ENCODE peak calls at places on chromosomes 4 and X, in nine cellular contexts. One of them, this sample, is unnamed. For H3K4me1 and H3K27me3, the result is how much of the 10 kb centered on the place peaks cover.

GRCh38 chr4:76950846-76951321 is 1.3 kb downstream of the SEPTIN11 start:
- DNase-seq in SK-N-SH: peak
- DNase-seq in iPS DF 6.9: no peak
- DNase-seq in lung: peak
- DNase-seq in CD8-positive, alpha-beta memory T cell: peak
- DNase-seq in transverse colon: peak
- DNase-seq in neural progenitor cell: peak
- DNase-seq in foreskin keratinocyte: peak
- DNase-seq in Peyer's patch: peak
- DNase-seq in this sample: no peak

GRCh38 chrX:42992199-42992943 is 214.4 kb upstream of the PPP1R2C start:
- DNase-seq in transverse colon: no peak
- DNase-seq in Peyer's patch: no peak
- DNase-seq in neural progenitor cell: no peak
- DNase-seq in lung: no peak
- DNase-seq in foreskin keratinocyte: peak
- DNase-seq in iPS DF 6.9: no peak
- DNase-seq in SK-N-SH: no peak
- DNase-seq in CD8-positive, alpha-beta memory T cell: no peak
- DNase-seq in this sample: no peak

GRCh38 chrX:68834371-68835103 is 5.7 kb downstream of the EFNB1 start:
- DNase-seq in iPS DF 6.9: no peak
- DNase-seq in CD8-positive, alpha-beta memory T cell: no peak
- DNase-seq in SK-N-SH: no peak
- DNase-seq in foreskin keratinocyte: no peak
- DNase-seq in transverse colon: no peak
- DNase-seq in lung: no peak
- DNase-seq in Peyer's patch: peak
- DNase-seq in neural progenitor cell: no peak
- DNase-seq in this sample: no peak

GRCh38 chr4:41102360-41103092 is 111.8 kb downstream of the APBB2 start:
- DNase-seq in transverse colon: no peak
- DNase-seq in iPS DF 6.9: no peak
- DNase-seq in CD8-positive, alpha-beta memory T cell: no peak
- DNase-seq in SK-N-SH: no peak
- DNase-seq in lung: no peak
- DNase-seq in neural progenitor cell: no peak
- DNase-seq in foreskin keratinocyte: no peak
- DNase-seq in Peyer's patch: no peak
- DNase-seq in this sample: no peak

GRCh38 chr4:70920592-70920991 is 18.4 kb downstream of the MOB1B start:
- DNase-seq in iPS DF 6.9: no peak
- DNase-seq in transverse colon: no peak
- DNase-seq in neural progenitor cell: no peak
- DNase-seq in lung: no peak
- DNase-seq in Peyer's patch: no peak
- DNase-seq in SK-N-SH: no peak
- DNase-seq in foreskin keratinocyte: no peak
- DNase-seq in CD8-positive, alpha-beta memory T cell: no peak
- DNase-seq in this sample: no peak

GRCh38 chr4:181308476-181309170 is 934.6 kb upstream of the TENM3 start:
- DNase-seq in CD8-positive, alpha-beta memory T cell: no peak
- DNase-seq in SK-N-SH: no peak
- DNase-seq in neural progenitor cell: peak
- DNase-seq in iPS DF 6.9: no peak
- DNase-seq in transverse colon: no peak
- DNase-seq in foreskin keratinocyte: no peak
- DNase-seq in lung: no peak
- DNase-seq in Peyer's patch: no peak
- DNase-seq in this sample: no peak

GRCh38 chr4:87975466-87975865 is at the start of gene SPP1:
- DNase-seq in CD8-positive, alpha-beta memory T cell: no peak
- DNase-seq in SK-N-SH: peak
- DNase-seq in neural progenitor cell: peak
- DNase-seq in Peyer's patch: no peak
- DNase-seq in foreskin keratinocyte: no peak
- DNase-seq in lung: no peak
- DNase-seq in iPS DF 6.9: peak
- DNase-seq in transverse colon: no peak
- DNase-seq in this sample: no peak

GRCh38 chr4:62487016-62487415 is 1286.9 kb downstream of the ADGRL3 start:
- DNase-seq in SK-N-SH: no peak
- DNase-seq in CD8-positive, alpha-beta memory T cell: no peak
- DNase-seq in Peyer's patch: no peak
- DNase-seq in transverse colon: no peak
- DNase-seq in neural progenitor cell: no peak
- DNase-seq in iPS DF 6.9: no peak
- DNase-seq in foreskin keratinocyte: peak
- DNase-seq in lung: no peak
- DNase-seq in this sample: no peak

GRCh38 chrX:1453951-1454785 is 1.5 kb upstream of the ASMTL start:
- DNase-seq in iPS DF 6.9: peak
- DNase-seq in transverse colon: peak
- DNase-seq in Peyer's patch: peak
- DNase-seq in SK-N-SH: peak
- DNase-seq in foreskin keratinocyte: peak
- DNase-seq in lung: peak
- DNase-seq in neural progenitor cell: peak
- DNase-seq in CD8-positive, alpha-beta memory T cell: peak
- DNase-seq in this sample: peak

GRCh38 chr4:60201052-60201673 is 999.0 kb upstream of the ADGRL3 start:
- DNase-seq in CD8-positive, alpha-beta memory T cell: no peak
- DNase-seq in Peyer's patch: peak
- DNase-seq in foreskin keratinocyte: peak
- DNase-seq in SK-N-SH: peak
- DNase-seq in neural progenitor cell: peak
- DNase-seq in lung: peak
- DNase-seq in iPS DF 6.9: peak
- DNase-seq in transverse colon: peak
- DNase-seq in this sample: no peak

GRCh38 chrX:30888526-30889146 is 418 bp downstream of the TAB3 start:
- DNase-seq in neural progenitor cell: no peak
- DNase-seq in SK-N-SH: no peak
- DNase-seq in Peyer's patch: no peak
- DNase-seq in iPS DF 6.9: no peak
- DNase-seq in CD8-positive, alpha-beta memory T cell: no peak
- DNase-seq in transverse colon: peak
- DNase-seq in lung: no peak
- DNase-seq in foreskin keratinocyte: peak
- DNase-seq in this sample: no peak

GRCh38 chr4:55733874-55734437 is 85.6 kb upstream of the EXOC1L start:
- DNase-seq in iPS DF 6.9: no peak
- DNase-seq in Peyer's patch: peak
- DNase-seq in lung: peak
- DNase-seq in neural progenitor cell: no peak
- DNase-seq in foreskin keratinocyte: peak
- DNase-seq in transverse colon: peak
- DNase-seq in CD8-positive, alpha-beta memory T cell: no peak
- DNase-seq in SK-N-SH: peak
- DNase-seq in this sample: peak

GRCh38 chr4:82510216-82510615 is 51.6 kb downstream of the TMEM150C start:
- DNase-seq in SK-N-SH: no peak
- DNase-seq in neural progenitor cell: no peak
- DNase-seq in lung: no peak
- DNase-seq in iPS DF 6.9: no peak
- DNase-seq in Peyer's patch: no peak
- DNase-seq in CD8-positive, alpha-beta memory T cell: no peak
- DNase-seq in transverse colon: no peak
- DNase-seq in foreskin keratinocyte: no peak
- DNase-seq in this sample: no peak

GRCh38 chrX:78831523-78831922 is 84.0 kb downstream of the LPAR4 start:
- DNase-seq in SK-N-SH: no peak
- DNase-seq in Peyer's patch: no peak
- DNase-seq in iPS DF 6.9: no peak
- DNase-seq in transverse colon: no peak
- DNase-seq in lung: no peak
- DNase-seq in CD8-positive, alpha-beta memory T cell: no peak
- DNase-seq in neural progenitor cell: no peak
- DNase-seq in foreskin keratinocyte: no peak
- DNase-seq in this sample: no peak

GRCh38 chr4:142334931-142335330 is 511.2 kb downstream of the INPP4B start:
- DNase-seq in Peyer's patch: no peak
- DNase-seq in foreskin keratinocyte: no peak
- DNase-seq in iPS DF 6.9: no peak
- DNase-seq in CD8-positive, alpha-beta memory T cell: no peak
- DNase-seq in lung: no peak
- DNase-seq in SK-N-SH: no peak
- DNase-seq in transverse colon: no peak
- DNase-seq in neural progenitor cell: no peak
- DNase-seq in this sample: no peak

GRCh38 chr4:106584590-106584989 is 216.0 kb upstream of the GIMD1 start:
- DNase-seq in neural progenitor cell: no peak
- DNase-seq in SK-N-SH: no peak
- DNase-seq in lung: no peak
- DNase-seq in iPS DF 6.9: no peak
- DNase-seq in transverse colon: no peak
- DNase-seq in CD8-positive, alpha-beta memory T cell: no peak
- DNase-seq in foreskin keratinocyte: peak
- DNase-seq in Peyer's patch: no peak
- DNase-seq in this sample: no peak
- H3K4me1 ChIP-seq in neural progenitor cell: under half
- H3K4me1 ChIP-seq in SK-N-SH: under half
- H3K4me1 ChIP-seq in lung: under half
- H3K4me1 ChIP-seq in iPS DF 6.9: under half
- H3K4me1 ChIP-seq in transverse colon: under half
- H3K4me1 ChIP-seq in CD8-positive, alpha-beta memory T cell: under half
- H3K4me1 ChIP-seq in foreskin keratinocyte: half or more
- H3K4me1 ChIP-seq in Peyer's patch: under half
- H3K4me1 ChIP-seq in this sample: under half

GRCh38 chr4:48944252-48944651 is 37.7 kb upstream of the OCIAD2 start:
- DNase-seq in lung: no peak
- DNase-seq in iPS DF 6.9: no peak
- DNase-seq in Peyer's patch: peak
- DNase-seq in SK-N-SH: no peak
- DNase-seq in neural progenitor cell: no peak
- DNase-seq in foreskin keratinocyte: peak
- DNase-seq in transverse colon: peak
- DNase-seq in CD8-positive, alpha-beta memory T cell: peak
- DNase-seq in this sample: no peak

GRCh38 chr4:48937033-48937432 is 30.5 kb upstream of the OCIAD2 start:
- DNase-seq in transverse colon: no peak
- DNase-seq in foreskin keratinocyte: no peak
- DNase-seq in Peyer's patch: no peak
- DNase-seq in iPS DF 6.9: no peak
- DNase-seq in SK-N-SH: no peak
- DNase-seq in neural progenitor cell: no peak
- DNase-seq in CD8-positive, alpha-beta memory T cell: no peak
- DNase-seq in lung: no peak
- DNase-seq in this sample: no peak

GRCh38 chr4:48943387-48943786 is 36.8 kb upstream of the OCIAD2 start:
- DNase-seq in transverse colon: no peak
- DNase-seq in lung: no peak
- DNase-seq in iPS DF 6.9: no peak
- DNase-seq in neural progenitor cell: no peak
- DNase-seq in SK-N-SH: no peak
- DNase-seq in Peyer's patch: no peak
- DNase-seq in CD8-positive, alpha-beta memory T cell: no peak
- DNase-seq in foreskin keratinocyte: peak
- DNase-seq in this sample: no peak

GRCh38 chr4:48938831-48939230 is 32.3 kb upstream of the OCIAD2 start:
- DNase-seq in SK-N-SH: no peak
- DNase-seq in neural progenitor cell: no peak
- DNase-seq in foreskin keratinocyte: no peak
- DNase-seq in transverse colon: no peak
- DNase-seq in Peyer's patch: no peak
- DNase-seq in lung: no peak
- DNase-seq in iPS DF 6.9: no peak
- DNase-seq in CD8-positive, alpha-beta memory T cell: no peak
- DNase-seq in this sample: no peak

DNA sequence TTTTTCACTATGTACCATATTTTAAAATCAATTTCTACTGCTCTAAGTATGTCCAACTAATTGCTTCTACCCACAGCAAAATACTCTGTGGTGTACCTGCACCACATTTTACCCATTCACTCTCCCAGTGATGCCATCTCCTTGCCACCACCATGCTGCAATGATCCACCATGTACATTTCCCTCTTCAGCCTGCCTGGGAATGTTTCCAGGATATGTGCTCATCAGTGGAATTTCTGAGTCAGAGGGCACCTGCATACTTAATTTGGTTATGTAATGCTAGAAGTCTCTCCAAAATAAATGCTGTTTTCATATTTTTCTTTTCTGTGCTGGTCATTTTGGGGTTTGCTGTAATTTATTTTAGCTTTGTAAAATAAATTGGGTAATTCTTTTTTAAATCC is 33.2 kb upstream of the OCIAD2 start:
- DNase-seq in lung: no peak
- DNase-seq in CD8-positive, alpha-beta memory T cell: no peak
- DNase-seq in iPS DF 6.9: no peak
- DNase-seq in SK-N-SH: no peak
- DNase-seq in Peyer's patch: no peak
- DNase-seq in foreskin keratinocyte: peak
- DNase-seq in neural progenitor cell: no peak
- DNase-seq in transverse colon: no peak
- DNase-seq in this sample: no peak
- H3K27ac ChIP-seq in lung: no peak
- H3K27ac ChIP-seq in CD8-positive, alpha-beta memory T cell: no peak
- H3K27ac ChIP-seq in iPS DF 6.9: no peak
- H3K27ac ChIP-seq in SK-N-SH: peak
- H3K27ac ChIP-seq in Peyer's patch: no peak
- H3K27ac ChIP-seq in foreskin keratinocyte: peak
- H3K27ac ChIP-seq in neural progenitor cell: no peak
- H3K27ac ChIP-seq in transverse colon: no peak
- H3K27ac ChIP-seq in this sample: no peak

DNA sequence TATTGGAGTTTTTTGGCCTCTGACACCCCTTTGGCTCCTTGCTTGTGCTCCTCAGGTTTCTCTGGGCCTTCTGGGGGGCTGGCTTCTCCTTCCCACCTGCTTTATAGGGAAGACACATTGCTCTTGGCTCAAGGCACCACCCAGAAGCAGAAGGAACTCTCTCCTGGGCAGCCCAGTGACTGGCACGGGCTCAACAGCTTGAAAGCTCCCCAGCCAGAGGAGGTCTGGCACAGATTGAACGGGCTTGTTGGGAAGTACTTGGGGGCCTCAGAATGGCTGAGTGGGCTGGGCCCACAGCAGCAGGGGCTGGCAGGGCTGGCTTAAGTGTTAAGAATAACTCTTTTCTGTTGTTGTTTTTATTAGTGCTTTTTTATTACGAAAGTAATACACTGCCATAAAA is 11.2 kb upstream of the ZNF185 start:
- DNase-seq in transverse colon: no peak
- DNase-seq in lung: no peak
- DNase-seq in CD8-positive, alpha-beta memory T cell: no peak
- DNase-seq in SK-N-SH: no peak
- DNase-seq in foreskin keratinocyte: no peak
- DNase-seq in iPS DF 6.9: no peak
- DNase-seq in neural progenitor cell: no peak
- DNase-seq in Peyer's patch: no peak
- DNase-seq in this sample: no peak
- H3K27me3 ChIP-seq in transverse colon: under half
- H3K27me3 ChIP-seq in lung: under half
- H3K27me3 ChIP-seq in CD8-positive, alpha-beta memory T cell: under half
- H3K27me3 ChIP-seq in SK-N-SH: half or more
- H3K27me3 ChIP-seq in foreskin keratinocyte: under half
- H3K27me3 ChIP-seq in iPS DF 6.9: under half
- H3K27me3 ChIP-seq in neural progenitor cell: under half
- H3K27me3 ChIP-seq in Peyer's patch: under half
- H3K27me3 ChIP-seq in this sample: under half

DNA sequence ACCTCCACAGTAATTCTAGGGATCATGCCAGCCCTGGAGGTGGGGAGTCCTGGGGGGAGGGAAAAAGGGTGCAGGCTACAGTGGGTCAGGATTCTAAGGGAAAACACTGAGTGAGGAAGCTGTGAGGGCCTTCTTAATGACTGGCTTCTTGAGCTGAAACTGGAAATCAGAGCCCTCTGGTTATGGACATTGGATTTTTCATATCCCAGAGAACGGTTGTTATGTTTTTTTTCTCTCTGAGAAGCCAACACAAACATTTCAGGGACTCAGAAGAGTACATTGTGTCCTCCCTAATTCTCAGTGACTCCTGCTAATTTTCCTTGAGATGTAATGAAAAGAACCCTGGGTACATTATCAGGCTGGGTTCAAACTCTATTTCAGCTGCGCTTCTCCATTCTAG is 162.4 kb upstream of the PRDX4 start:
- DNase-seq in CD8-positive, alpha-beta memory T cell: no peak
- DNase-seq in SK-N-SH: no peak
- DNase-seq in foreskin keratinocyte: no peak
- DNase-seq in neural progenitor cell: no peak
- DNase-seq in iPS DF 6.9: no peak
- DNase-seq in transverse colon: no peak
- DNase-seq in Peyer's patch: no peak
- DNase-seq in lung: no peak
- DNase-seq in this sample: no peak
- H3K4me1 ChIP-seq in CD8-positive, alpha-beta memory T cell: under half
- H3K4me1 ChIP-seq in SK-N-SH: under half
- H3K4me1 ChIP-seq in foreskin keratinocyte: under half
- H3K4me1 ChIP-seq in neural progenitor cell: under half
- H3K4me1 ChIP-seq in iPS DF 6.9: under half
- H3K4me1 ChIP-seq in transverse colon: under half
- H3K4me1 ChIP-seq in Peyer's patch: under half
- H3K4me1 ChIP-seq in lung: under half
- H3K4me1 ChIP-seq in this sample: under half